ENCODE peak calls at places on chromosomes 5 and 9, in six cellular contexts. W is NCI-H1105; Y is CD8-positive, alpha-beta T cell; B is uterus; M is Right ventricle myocardium superior; F is T-helper 2 cell. Z is an unnamed sample.

GRCh38 chr5:7529880-7530279 is 133.9 kb downstream of the ADCY2 start:
- DNase-seq in W (no peak), Y (no peak), B (no peak), M (no peak), F (no peak), Z (no peak)

GRCh38 chr9:91258448-91258847 is 103.3 kb downstream of the AUH start:
- DNase-seq in W (no peak), Y (no peak), B (no peak), M (no peak), F (no peak), Z (no peak)

GRCh38 chr9:5743109-5743508 is 89.8 kb downstream of the ERMP1 start:
- DNase-seq in W (no peak), Y (no peak), B (no peak), M (no peak), F (no peak), Z (no peak)

GRCh38 chr9:137107982-137108381 is 6.6 kb downstream of the DPP7 start:
- DNase-seq in W (no peak), Y (no peak), B (no peak), M (no peak), F (no peak), Z (no peak)

GRCh38 chr5:81908771-81909170 is 63.1 kb upstream of the ATG10 start:
- DNase-seq in W (no peak), Y (no peak), B (no peak), M (no peak), F (no peak), Z (no peak)

GRCh38 chr9:38393128-38393809 is 767 bp downstream of the ALDH1B1 start:
- DNase-seq in W (no peak), Y (peak), B (no peak), M (no peak), F (peak), Z (no peak)

GRCh38 chr9:125644819-125645507 is 62.0 kb downstream of the MAPKAP1 start:
- DNase-seq in W (no peak), Y (no peak), B (no peak), M (no peak), F (no peak), Z (no peak)

GRCh38 chr5:67063791-67064190 is 132.8 kb downstream of the CD180 start:
- DNase-seq in W (no peak), Y (no peak), B (no peak), M (no peak), F (peak), Z (no peak)

GRCh38 chr5:43428034-43428712 is 16.0 kb upstream of the CCL28 start:
- DNase-seq in W (no peak), Y (no peak), B (no peak), M (no peak), F (no peak), Z (no peak)

GRCh38 chr5:65434122-65434521 is 47.6 kb downstream of the ADAMTS6 start:
- DNase-seq in W (no peak), Y (no peak), B (no peak), M (no peak), F (no peak), Z (no peak)

GRCh38 chr5:171845857-171846785 is 60.5 kb downstream of the SMIM23 start:
- DNase-seq in W (no peak), Y (peak), B (no peak), M (peak), F (no peak), Z (no peak)

GRCh38 chr5:160496784-160497183 is 75.1 kb downstream of the PTTG1 start:
- DNase-seq in W (no peak), Y (no peak), B (no peak), M (no peak), F (no peak), Z (no peak)

GRCh38 chr5:115291397-115291796 is 5.1 kb downstream of the CCDC112 start:
- DNase-seq in W (no peak), Y (no peak), B (no peak), M (no peak), F (no peak), Z (no peak)

GRCh38 chr9:87803623-87804345 is 77.9 kb downstream of the CTSL start:
- DNase-seq in W (no peak), Y (no peak), B (no peak), M (no peak), F (no peak), Z (no peak)

GRCh38 chr9:22216730-22217160 is 207.6 kb upstream of the CDKN2B start:
- DNase-seq in W (no peak), Y (no peak), B (no peak), M (no peak), F (no peak), Z (peak)

GRCh38 chr9:16371306-16371705 is 499.2 kb downstream of the BNC2 start:
- DNase-seq in W (no peak), Y (peak), B (no peak), M (no peak), F (no peak), Z (no peak)

GRCh38 chr5:1508679-1509290 is 15.0 kb downstream of the LPCAT1 start:
- DNase-seq in W (no peak), Y (no peak), B (no peak), M (peak), F (no peak), Z (no peak)